ENCODE peak calls at places on chromosome 10, in nine cellular contexts. M, T, C, R, H, L, I, B and V are unnamed samples.

GRCh38 chr10:105042906-105043552 is 401.9 kb downstream of the SORCS3 start:
- DNase-seq in L (no peak), R (no peak), C (no peak), B (no peak), H (no peak), M (no peak), T (no peak), I (no peak), V (no peak)

GRCh38 chr10:132104471-132105301 is 38.9 kb downstream of the JAKMIP3 start:
- DNase-seq in I (no peak), M (no peak), H (no peak), T (no peak), B (no peak), C (no peak), L (no peak), R (no peak), V (no peak)

GRCh38 chr10:11150876-11151275 is 133.2 kb downstream of the CELF2 start:
- DNase-seq in I (no peak), H (no peak), M (no peak), C (no peak), T (no peak), B (no peak), L (no peak), R (no peak), V (no peak)

GRCh38 chr10:60666221-60666620 is 112.1 kb upstream of the CDK1 start:
- DNase-seq in B (no peak), T (no peak), R (no peak), H (peak), C (no peak), M (no peak), L (no peak), I (peak), V (no peak)

GRCh38 chr10:117656385-117657367 is 114.1 kb downstream of the EMX2 start:
- DNase-seq in M (no peak), L (no peak), C (no peak), R (no peak), H (no peak), B (no peak), T (no peak), I (no peak), V (no peak)

GRCh38 chr10:86876748-86877147 is 80.7 kb downstream of the MMRN2 start:
- DNase-seq in R (no peak), I (no peak), M (no peak), H (peak), B (no peak), C (no peak), L (no peak), T (no peak), V (peak)

GRCh38 chr10:133225707-133226191 is 4.3 kb upstream of the UTF1 start:
- DNase-seq in M (no peak), H (no peak), L (no peak), T (peak), C (no peak), B (no peak), R (no peak), I (no peak), V (no peak)

GRCh38 chr10:51642591-51642990 is 56.8 kb downstream of the CSTF2T start:
- DNase-seq in M (no peak), T (no peak), H (no peak), L (no peak), R (no peak), B (no peak), I (no peak), C (no peak), V (no peak)

GRCh38 chr10:87092861-87093460 is 1.7 kb downstream of the GLUD1 start:
- DNase-seq in R (peak), L (no peak), H (peak), M (peak), T (peak), I (peak), B (no peak), C (no peak), V (peak)

GRCh38 chr10:11875499-11876281 is 52.5 kb downstream of the PROSER2 start:
- DNase-seq in H (peak), C (peak), L (peak), R (no peak), T (peak), B (peak), M (peak), I (peak), V (no peak)

GRCh38 chr10:786666-787512 is 97.4 kb upstream of the DIP2C start:
- DNase-seq in T (no peak), B (no peak), H (peak), L (no peak), I (no peak), M (no peak), C (no peak), R (no peak), V (no peak)

GRCh38 chr10:62072901-62073300 is 171.4 kb downstream of the ARID5B start:
- DNase-seq in M (peak), C (no peak), I (no peak), L (no peak), B (no peak), H (peak), R (no peak), T (no peak), V (no peak)

GRCh38 chr10:58797356-58797755 is 284.7 kb downstream of the BICC1 start:
- DNase-seq in T (no peak), L (no peak), C (no peak), I (peak), R (no peak), H (peak), M (peak), B (no peak), V (no peak)

GRCh38 chr10:121736315-121737002 is 138.2 kb upstream of the FGFR2 start:
- DNase-seq in L (no peak), T (no peak), C (no peak), M (no peak), B (no peak), H (no peak), R (no peak), I (no peak), V (no peak)

GRCh38 chr10:132611026-132611910 is 73.7 kb downstream of the INPP5A start:
- DNase-seq in M (no peak), R (no peak), B (no peak), T (no peak), C (peak), L (no peak), I (no peak), H (no peak), V (no peak)

GRCh38 chr10:50497758-50498157 is 126.0 kb downstream of the SGMS1 start:
- DNase-seq in M (peak), R (no peak), C (no peak), H (peak), I (peak), T (no peak), B (peak), L (no peak), V (no peak)

GRCh38 chr10:121974535-121975294 is at the start of gene NSMCE4A:
- DNase-seq in H (peak), L (no peak), T (peak), B (peak), C (peak), M (peak), R (peak), I (peak), V (peak)

GRCh38 chr10:9163699-9164098 is 1109.2 kb downstream of the GATA3 start:
- DNase-seq in B (no peak), T (no peak), M (no peak), C (no peak), L (no peak), I (no peak), R (no peak), H (no peak), V (peak)

GRCh38 chr10:114905450-114905849 is 32.5 kb upstream of the TRUB1 start:
- DNase-seq in R (no peak), I (peak), B (peak), M (peak), T (no peak), L (no peak), H (peak), C (no peak), V (no peak)

GRCh38 chr10:34163075-34163905 is 651.8 kb downstream of the PARD3 start:
- DNase-seq in H (peak), T (no peak), B (no peak), I (no peak), L (no peak), C (no peak), R (no peak), M (peak), V (no peak)

GRCh38 chr10:70193391-70193844 is 23.1 kb upstream of the SAR1A start:
- DNase-seq in T (no peak), H (peak), B (no peak), L (no peak), M (no peak), R (no peak), I (no peak), C (no peak), V (no peak)

GRCh38 chr10:71426058-71426605 is 29.4 kb downstream of the CDH23 start:
- DNase-seq in C (no peak), I (no peak), H (no peak), M (no peak), L (no peak), T (no peak), R (no peak), B (no peak), V (no peak)

GRCh38 chr10:16930540-16930939 is 113.3 kb upstream of the RSU1 start:
- DNase-seq in H (no peak), M (no peak), B (no peak), T (no peak), C (no peak), I (no peak), R (no peak), L (no peak), V (no peak)

GRCh38 chr10:16931919-16932318 is 114.7 kb upstream of the RSU1 start:
- DNase-seq in C (no peak), R (no peak), B (no peak), I (no peak), T (no peak), L (no peak), M (no peak), H (no peak), V (no peak)

GRCh38 chr10:16933799-16934198 is 116.6 kb upstream of the RSU1 start:
- DNase-seq in R (no peak), L (no peak), M (no peak), H (no peak), T (no peak), B (no peak), C (no peak), I (no peak), V (no peak)

GRCh38 chr10:16927536-16927935 is 110.3 kb upstream of the RSU1 start:
- DNase-seq in I (no peak), T (no peak), H (no peak), C (no peak), L (no peak), R (no peak), B (no peak), M (no peak), V (no peak)

GRCh38 chr10:16929067-16929466 is 111.8 kb upstream of the RSU1 start:
- DNase-seq in T (no peak), C (no peak), M (no peak), I (no peak), B (no peak), R (no peak), H (no peak), L (no peak), V (no peak)
- H3K4me3 ChIP-seq in T (no peak), C (no peak), M (no peak), I (no peak), B (no peak), R (no peak), H (no peak), L (no peak), V (no peak)

GRCh38 chr10:79252450-79252849 is 94.8 kb upstream of the PPIF start:
- DNase-seq in M (no peak), C (no peak), R (no peak), T (no peak), H (no peak), B (no peak), I (no peak), L (no peak), V (no peak)

GRCh38 chr10:79256264-79256806 is 90.9 kb upstream of the PPIF start:
- DNase-seq in T (no peak), L (no peak), B (no peak), C (no peak), H (no peak), M (no peak), I (no peak), R (no peak), V (no peak)

GRCh38 chr10:79254333-79255006 is 92.8 kb upstream of the PPIF start:
- DNase-seq in C (no peak), R (no peak), T (no peak), B (no peak), H (no peak), I (no peak), L (no peak), M (no peak), V (no peak)

GRCh38 chr10:79255007-79255507 is 92.2 kb upstream of the PPIF start:
- DNase-seq in H (no peak), T (no peak), R (no peak), L (no peak), I (no peak), B (no peak), M (no peak), C (no peak), V (no peak)

DNA sequence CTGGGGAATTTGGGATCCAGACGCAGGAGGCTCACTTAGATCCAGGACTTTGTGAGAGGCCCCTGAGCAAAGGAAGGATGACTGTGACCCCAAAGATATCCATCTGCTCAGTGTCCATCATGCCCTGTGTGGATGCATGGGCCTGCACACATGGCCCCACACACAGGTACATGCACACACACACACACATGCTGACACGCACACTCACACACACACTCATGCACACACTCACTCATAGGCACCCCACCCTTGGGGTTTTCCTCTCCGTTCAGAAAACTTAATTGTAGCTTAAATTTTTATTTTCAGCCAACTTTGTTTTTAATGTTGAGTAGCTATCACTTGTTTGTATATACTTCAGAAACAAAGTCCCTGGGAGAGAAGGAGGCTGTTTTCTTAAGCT is 93.6 kb upstream of the PPIF start:
- DNase-seq in H (no peak), L (no peak), M (no peak), C (no peak), T (no peak), B (no peak), R (no peak), I (no peak), V (no peak)
- H3K4me3 ChIP-seq in H (no peak), L (no peak), M (no peak), C (no peak), T (no peak), B (no peak), R (no peak), I (no peak), V (no peak)

GRCh38 chr10:75654171-75654772 is 222.8 kb downstream of the LRMDA start:
- DNase-seq in H (peak), R (no peak), L (no peak), B (no peak), M (peak), T (no peak), C (no peak), I (no peak), V (no peak)
- H3K4me3 ChIP-seq in H (no peak), R (no peak), L (no peak), B (no peak), M (no peak), T (no peak), C (no peak), I (no peak), V (no peak)

GRCh38 chr10:29522038-29522855 is 112.5 kb downstream of the SVIL start:
- DNase-seq in R (no peak), I (no peak), T (no peak), B (no peak), H (peak), M (peak), L (no peak), C (no peak), V (peak)
- H3K4me3 ChIP-seq in R (no peak), I (no peak), T (no peak), B (no peak), H (no peak), M (no peak), L (no peak), C (no peak), V (no peak)

GRCh38 chr10:99523251-99523773 is 9.4 kb upstream of the NKX2-3 start:
- DNase-seq in T (no peak), R (no peak), C (no peak), H (no peak), L (no peak), M (no peak), I (no peak), B (no peak), V (no peak)
- H3K4me3 ChIP-seq in T (no peak), R (no peak), C (no peak), H (no peak), L (no peak), M (no peak), I (no peak), B (peak), V (no peak)

GRCh38 chr10:22317771-22318565 is 1.8 kb downstream of the COMMD3 start:
- DNase-seq in L (no peak), I (no peak), M (no peak), H (no peak), C (no peak), R (no peak), B (no peak), T (no peak), V (no peak)
- H3K4me3 ChIP-seq in L (peak), I (no peak), M (no peak), H (no peak), C (no peak), R (peak), B (no peak), T (no peak), V (no peak)

GRCh38 chr10:103818110-103818509 is 37.3 kb downstream of the SH3PXD2A start:
- DNase-seq in I (no peak), T (no peak), R (no peak), B (no peak), L (no peak), H (no peak), C (no peak), M (no peak), V (no peak)
- H3K4me3 ChIP-seq in I (no peak), T (no peak), R (no peak), B (no peak), L (no peak), H (no peak), C (no peak), M (no peak), V (no peak)

GRCh38 chr10:80540644-80541143 is 3.0 kb downstream of the SH2D4B start:
- DNase-seq in B (no peak), M (no peak), T (no peak), C (no peak), H (no peak), L (no peak), R (no peak), I (no peak), V (no peak)

GRCh38 chr10:80542053-80542452 is 4.4 kb downstream of the SH2D4B start:
- DNase-seq in L (no peak), R (no peak), I (peak), M (peak), C (no peak), B (no peak), T (no peak), H (no peak), V (no peak)

GRCh38 chr10:80540136-80540535 is 2.4 kb downstream of the SH2D4B start:
- DNase-seq in L (no peak), H (no peak), R (no peak), I (no peak), M (no peak), B (no peak), C (no peak), T (no peak), V (no peak)

GRCh38 chr10:80539421-80539999 is 1.8 kb downstream of the SH2D4B start:
- DNase-seq in H (no peak), C (no peak), T (no peak), B (no peak), M (no peak), L (no peak), R (peak), I (no peak), V (no peak)

DNA sequence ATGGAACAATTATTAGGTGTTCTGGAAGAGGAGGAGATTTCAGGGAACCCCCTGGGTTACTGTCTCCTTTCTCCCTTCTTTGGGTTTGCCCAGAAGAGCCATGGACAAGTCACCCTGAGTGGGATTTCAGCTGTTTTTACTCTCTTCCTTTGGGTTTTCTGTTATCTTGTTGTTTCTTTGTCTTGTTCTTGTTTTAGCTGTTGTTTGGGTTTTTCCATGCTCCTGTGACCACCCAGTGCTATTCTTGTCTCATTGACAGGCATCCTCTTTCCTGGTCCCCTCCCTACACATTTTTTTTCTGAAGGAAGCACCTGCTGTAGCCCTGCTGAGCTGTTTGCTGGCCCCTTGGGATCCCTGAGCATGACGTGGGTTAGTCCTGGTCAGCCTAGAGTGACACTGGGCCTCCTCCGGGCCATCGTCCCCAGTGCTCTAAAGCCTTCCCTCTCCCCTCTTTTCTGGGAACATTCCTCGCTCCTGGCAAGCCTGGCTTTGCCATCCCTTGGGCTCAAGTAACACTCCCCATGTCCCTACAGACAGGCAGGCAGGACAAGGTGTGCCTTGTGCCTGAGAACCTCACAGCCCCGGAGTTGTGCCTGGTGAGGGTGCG is 3.5 kb downstream of the SH2D4B start:
- DNase-seq in C (no peak), I (no peak), M (no peak), L (no peak), R (no peak), T (no peak), B (no peak), H (no peak), V (no peak)
- H3K4me3 ChIP-seq in C (peak), I (no peak), M (no peak), L (peak), R (no peak), T (no peak), B (no peak), H (no peak), V (no peak)